ENCODE peak calls at places on chromosomes 7 and 10, in nine cellular contexts. S is IMR-90, I is lower lobe of right lung, C is NB4, M is cardiac muscle cell, F is GM12865, O is sigmoid colon, R is Calu3, L is progenitor cell of endocrine pancreas. N is an unnamed sample.

GRCh38 chr7:8481752-8482446 is 48.5 kb downstream of the NXPH1 start:
- DNase-seq in C (peak), I (no peak), O (no peak), R (no peak), S (no peak), L (no peak), M (peak), F (no peak), N (no peak)

GRCh38 chr10:131641231-131641630 is 259.6 kb upstream of the PPP2R2D start:
- DNase-seq in O (no peak), L (no peak), M (no peak), R (peak), F (peak), I (peak), S (no peak), C (no peak), N (no peak)

GRCh38 chr7:2116903-2117680 is 115.7 kb downstream of the MAD1L1 start:
- DNase-seq in F (no peak), R (no peak), O (peak), M (no peak), C (peak), I (no peak), L (no peak), S (peak), N (no peak)

GRCh38 chr7:136033413-136034031 is 56.4 kb upstream of the MTPN start:
- DNase-seq in R (no peak), S (no peak), F (no peak), L (no peak), O (peak), I (no peak), M (peak), C (no peak), N (no peak)

GRCh38 chr10:61452655-61453641 is at the start of gene TMEM26:
- DNase-seq in L (peak), C (no peak), S (peak), F (no peak), I (peak), M (peak), O (peak), R (no peak), N (peak)

GRCh38 chr10:122373713-122374112 is 795 bp upstream of the PLEKHA1 start:
- DNase-seq in M (peak), I (no peak), R (no peak), S (peak), L (no peak), F (no peak), C (no peak), O (no peak), N (no peak)

GRCh38 chr10:15038416-15038815 is 5.3 kb upstream of the OLAH start:
- DNase-seq in M (no peak), I (no peak), S (no peak), O (no peak), F (no peak), C (no peak), R (no peak), L (no peak), N (no peak)

GRCh38 chr7:41873781-41874180 is 170.9 kb upstream of the INHBA start:
- DNase-seq in M (no peak), F (no peak), R (no peak), S (no peak), I (no peak), O (no peak), L (no peak), C (no peak), N (no peak)

GRCh38 chr10:50624866-50625491 is 1.2 kb upstream of the SGMS1 start:
- DNase-seq in L (peak), C (peak), F (peak), O (peak), I (peak), R (peak), M (peak), S (peak), N (peak)

GRCh38 chr7:24728121-24728500 is 29.2 kb downstream of the GSDME start:
- DNase-seq in M (no peak), S (no peak), L (no peak), R (no peak), F (no peak), C (no peak), I (no peak), O (no peak), N (no peak)

GRCh38 chr10:64054392-64054791 is 533.2 kb downstream of the REEP3 start:
- DNase-seq in O (no peak), R (no peak), C (no peak), I (no peak), S (no peak), F (no peak), L (no peak), M (no peak), N (no peak)

GRCh38 chr7:133394369-133394768 is 141.5 kb downstream of the EXOC4 start:
- DNase-seq in I (no peak), M (no peak), O (no peak), F (peak), S (no peak), R (no peak), C (no peak), L (no peak), N (no peak)

GRCh38 chr7:92835140-92835850 is 1.1 kb downstream of the CDK6 start:
- DNase-seq in M (peak), I (peak), L (peak), C (peak), F (peak), O (peak), S (peak), R (peak), N (no peak)

GRCh38 chr10:680146-680545 is 9.3 kb downstream of the DIP2C start:
- DNase-seq in O (no peak), C (no peak), S (no peak), I (no peak), R (no peak), L (no peak), F (no peak), M (no peak), N (no peak)

GRCh38 chr10:126905776-126906703 is 812 bp downstream of the DOCK1 start:
- DNase-seq in L (peak), I (no peak), R (peak), F (no peak), C (no peak), S (peak), O (peak), M (peak), N (no peak)

GRCh38 chr7:92034116-92034515 is 93.5 kb downstream of the AKAP9 start:
- DNase-seq in R (no peak), O (no peak), F (no peak), L (no peak), M (no peak), S (peak), I (no peak), C (no peak), N (no peak)

GRCh38 chr10:87608756-87609155 is 50.9 kb upstream of the PAPSS2 start:
- DNase-seq in F (no peak), C (no peak), L (no peak), M (no peak), R (no peak), O (no peak), I (no peak), S (no peak), N (no peak)

GRCh38 chr10:125102821-125103220 is 57.5 kb downstream of the CTBP2 start:
- DNase-seq in F (no peak), I (peak), O (peak), C (no peak), R (no peak), M (no peak), L (no peak), S (no peak), N (no peak)
- TF ChIP-seq CTCF in F (no peak), I (no peak), O (no peak), C (no peak), R (no peak), M (no peak), L (no peak), S (no peak), N (no peak)

GRCh38 chr10:28881483-28881882 is 204.2 kb downstream of the BAMBI start:
- DNase-seq in S (peak), R (no peak), F (no peak), O (no peak), L (no peak), M (no peak), C (no peak), I (no peak), N (no peak)

GRCh38 chr10:28880551-28880950 is 203.2 kb downstream of the BAMBI start:
- DNase-seq in O (no peak), M (no peak), F (no peak), R (no peak), C (no peak), I (no peak), S (no peak), L (no peak), N (no peak)

GRCh38 chr10:28879875-28880381 is 202.6 kb downstream of the BAMBI start:
- DNase-seq in I (no peak), M (peak), O (no peak), R (no peak), C (no peak), F (no peak), L (no peak), S (no peak), N (no peak)

GRCh38 chr10:28875535-28876208 is 198.4 kb downstream of the BAMBI start:
- DNase-seq in M (peak), F (no peak), C (no peak), I (no peak), S (peak), L (no peak), O (no peak), R (peak), N (no peak)

GRCh38 chr10:28878236-28878970 is 201.1 kb downstream of the BAMBI start:
- DNase-seq in F (no peak), I (no peak), R (no peak), M (no peak), O (no peak), C (no peak), S (no peak), L (no peak), N (no peak)
- TF ChIP-seq CTCF in F (no peak), I (no peak), R (no peak), M (no peak), O (no peak), C (no peak), S (no peak), L (no peak), N (no peak)

DNA sequence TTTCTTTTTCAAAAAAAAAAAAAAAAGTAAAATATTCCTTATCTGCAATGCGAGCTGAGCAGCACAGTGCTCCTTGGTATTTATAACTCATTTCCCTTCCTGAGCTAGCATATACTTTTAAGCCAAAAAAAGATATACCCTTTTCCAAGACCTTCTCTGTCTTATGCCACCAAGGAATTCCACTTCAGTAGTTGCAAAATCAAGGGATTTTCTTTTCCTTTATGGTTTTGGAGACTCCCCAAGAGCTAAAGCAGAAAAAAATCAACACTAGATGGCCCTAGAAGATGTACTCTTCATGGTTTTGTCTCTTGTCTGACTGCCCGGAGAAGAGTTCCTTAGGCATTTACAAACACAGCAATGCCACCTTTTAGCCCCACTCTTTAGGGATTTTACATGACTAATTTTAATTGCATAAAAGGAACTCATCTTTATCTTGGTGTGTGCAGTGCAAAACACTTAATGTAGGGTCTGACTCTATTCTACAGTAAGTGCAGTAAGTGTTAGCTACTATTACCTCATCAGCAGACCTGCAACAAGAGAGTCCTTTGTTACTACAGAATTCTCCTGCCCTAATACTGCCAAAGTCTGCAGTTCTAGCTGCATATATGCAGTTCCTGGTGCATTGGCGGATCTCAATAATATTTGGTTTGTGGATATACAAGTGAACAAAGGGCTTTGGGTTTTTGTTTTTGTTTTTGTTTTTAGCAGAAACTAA is 443.3 kb downstream of the GFRA1 start:
- DNase-seq in I (no peak), F (no peak), R (no peak), C (no peak), O (no peak), S (peak), L (no peak), M (peak), N (no peak)
- TF ChIP-seq CTCF in I (no peak), F (no peak), R (no peak), C (no peak), O (no peak), S (peak), L (no peak), M (peak), N (peak)

GRCh38 chr10:99357691-99358090 is 28.5 kb downstream of the CNNM1 start:
- DNase-seq in C (no peak), R (no peak), I (no peak), L (no peak), F (no peak), M (no peak), O (no peak), S (no peak), N (no peak)

GRCh38 chr10:99365311-99365710 is 36.2 kb downstream of the CNNM1 start:
- DNase-seq in C (no peak), F (no peak), I (no peak), M (no peak), L (no peak), R (no peak), S (no peak), O (no peak), N (no peak)

GRCh38 chr10:99364125-99364524 is 35.0 kb downstream of the CNNM1 start:
- DNase-seq in I (no peak), S (peak), F (no peak), R (no peak), C (no peak), M (no peak), L (no peak), O (no peak), N (no peak)

GRCh38 chr10:99358101-99358500 is 28.9 kb downstream of the CNNM1 start:
- DNase-seq in L (no peak), M (no peak), F (no peak), R (no peak), I (no peak), S (no peak), C (no peak), O (no peak), N (no peak)

GRCh38 chr10:99360935-99361334 is 31.8 kb downstream of the CNNM1 start:
- DNase-seq in I (no peak), M (no peak), S (no peak), C (no peak), F (no peak), L (no peak), R (no peak), O (no peak), N (no peak)
- TF ChIP-seq CTCF in I (no peak), M (no peak), S (no peak), C (no peak), F (no peak), L (no peak), R (no peak), O (no peak), N (no peak)

N was measured in osteocyte.